ENCODE peak calls at places on chromosomes 4 and X, in four cellular contexts. X is body of pancreas, K is HepG2, F is right cardiac atrium. Q is an unnamed sample.

GRCh38 chr4:148444296-148445070 is 2.3 kb upstream of the NR3C2 start:
- ATAC-seq in X (peak; percentile 1), K (peak; percentile 13), F (peak; percentile 2), Q (no peak)

GRCh38 chr4:81930506-81931238 is 443.1 kb downstream of the HNRNPD start:
- ATAC-seq in X (no peak), K (no peak), F (no peak), Q (no peak)

GRCh38 chrX:109840585-109840984 is 107.5 kb upstream of the ACSL4 start:
- ATAC-seq in X (peak; percentile 45), K (no peak), F (peak; percentile 91), Q (peak; percentile 86)

GRCh38 chr4:150999091-150999490 is 16.0 kb downstream of the LRBA start:
- ATAC-seq in X (no peak), K (no peak), F (no peak), Q (no peak)

GRCh38 chrX:79415056-79415455 is 47.9 kb upstream of the ITM2A start:
- ATAC-seq in X (no peak), K (no peak), F (no peak), Q (no peak)

GRCh38 chr4:57866468-57867173 is 756.4 kb upstream of the IGFBP7 start:
- ATAC-seq in X (no peak), K (no peak), F (no peak), Q (no peak)

GRCh38 chr4:139153411-139154133 is 23.4 kb downstream of the ELF2 start:
- ATAC-seq in X (no peak), K (peak; percentile 97), F (no peak), Q (no peak)

GRCh38 chr4:90318208-90318607 is 191.0 kb downstream of the CCSER1 start:
- ATAC-seq in X (no peak), K (no peak), F (peak; percentile 72), Q (no peak)

GRCh38 chr4:25585901-25586523 is 69.6 kb upstream of the SLC34A2 start:
- ATAC-seq in X (no peak), K (no peak), F (no peak), Q (no peak)

GRCh38 chr4:29581469-29581868 is 1138.7 kb upstream of the PCDH7 start:
- ATAC-seq in X (no peak), K (no peak), F (peak; percentile 70), Q (no peak)

GRCh38 chr4:88027611-88028608 is 20.5 kb downstream of the PKD2 start:
- ATAC-seq in X (no peak), K (no peak), F (peak; percentile 48), Q (peak; percentile 68)

GRCh38 chrX:39953879-39954278 is 143.9 kb downstream of the BCOR start:
- ATAC-seq in X (peak; percentile 99), K (peak; percentile 99), F (peak; percentile 75), Q (peak; percentile 83)

GRCh38 chr4:155659168-155659567 is 7.5 kb upstream of the GUCY1A1 start:
- ATAC-seq in X (no peak), K (no peak), F (no peak), Q (peak; percentile 71)

GRCh38 chrX:110082156-110082555 is 79.2 kb downstream of the TMEM164 start:
- ATAC-seq in X (peak; percentile 86), K (no peak), F (peak; percentile 93), Q (peak; percentile 73)

GRCh38 chr4:1856920-1857699 is 1.2 kb upstream of the LETM1 start:
- ATAC-seq in X (no peak), K (peak; percentile 13), F (peak; percentile 32), Q (peak; percentile 2)

GRCh38 chrX:94551831-94552230 is 877.8 kb downstream of the FAM133A start:
- ATAC-seq in X (no peak), K (no peak), F (no peak), Q (no peak)

GRCh38 chr4:152081024-152081423 is 320.2 kb upstream of the GATB start:
- ATAC-seq in X (no peak), K (no peak), F (no peak), Q (no peak)

GRCh38 chr4:4859799-4860380 is 425 bp downstream of the MSX1 start:
- ATAC-seq in X (peak; percentile 15), K (peak; percentile 65), F (peak; percentile 49), Q (peak; percentile 52)

GRCh38 chrX:54357414-54358377 is at the start of gene WNK3:
- ATAC-seq in X (peak; percentile 91), K (peak; percentile 91), F (peak; percentile 96), Q (peak; percentile 93)
- H3K4me3 ChIP-seq in X (no peak within 1 kb of the TSS), K (peak within 1 kb of the TSS; percentile 34), F (peak within 1 kb of the TSS; percentile 51), Q (peak within 1 kb of the TSS; percentile 57)

GRCh38 chrX:23338334-23338733 is 3.7 kb downstream of the PTCHD1 start:
- ATAC-seq in X (no peak), K (no peak), F (no peak), Q (no peak)
- H3K4me3 ChIP-seq in X (no peak overlapping the region), K (no peak overlapping the region), F (no peak overlapping the region), Q (no peak overlapping the region)

DNA sequence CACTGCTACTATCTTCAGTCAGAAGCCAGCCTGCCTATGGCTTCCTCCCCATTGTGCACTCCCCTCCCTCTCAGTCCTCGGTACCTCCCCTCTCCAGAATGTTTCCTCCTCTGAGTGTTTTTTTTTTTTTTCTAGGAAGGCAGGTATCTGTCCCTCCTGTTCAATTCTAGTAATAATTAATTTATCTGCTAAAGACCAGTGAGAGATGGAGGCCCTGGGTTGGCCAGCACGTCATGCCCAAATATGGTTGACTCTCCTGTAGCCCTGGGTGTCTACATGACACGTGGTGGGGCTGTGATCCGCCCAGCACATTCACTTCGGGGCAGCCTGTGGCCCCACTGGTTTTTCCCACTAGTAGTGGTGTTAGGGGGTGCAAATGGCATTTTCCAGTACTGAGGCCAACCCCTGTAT is 1.8 kb downstream of the FLNA start:
- ATAC-seq in X (peak; percentile 1), K (no peak), F (no peak), Q (no peak)
- H3K4me3 ChIP-seq in X (no peak overlapping the region), K (no peak overlapping the region), F (peak overlapping the region; percentile 6), Q (peak overlapping the region; percentile 63)

GRCh38 chr4:124710911-124711310 is 1.6 kb downstream of the ANKRD50 start:
- ATAC-seq in X (no peak), K (no peak), F (no peak), Q (no peak)
- H3K4me3 ChIP-seq in X (no peak overlapping the region), K (peak overlapping the region; percentile 80), F (peak overlapping the region; percentile 72), Q (peak overlapping the region; percentile 59)

GRCh38 chr4:71568131-71568530 is 215.7 kb downstream of the GC start:
- ATAC-seq in X (no peak), K (no peak), F (no peak), Q (no peak)

GRCh38 chr4:71570492-71570891 is 213.4 kb downstream of the GC start:
- ATAC-seq in X (no peak), K (no peak), F (no peak), Q (no peak)

GRCh38 chr4:71566856-71567255 is 217.0 kb downstream of the GC start:
- ATAC-seq in X (no peak), K (no peak), F (no peak), Q (no peak)

GRCh38 chr4:71559957-71560541 is 221.2 kb downstream of the SLC4A4 start:
- ATAC-seq in X (peak; percentile 34), K (no peak), F (no peak), Q (no peak)

GRCh38 chr4:71564775-71565174 is 219.1 kb downstream of the GC start:
- ATAC-seq in X (no peak), K (no peak), F (peak; percentile 52), Q (no peak)
- H3K4me3 ChIP-seq in X (no peak overlapping the region), K (no peak overlapping the region), F (no peak overlapping the region), Q (no peak overlapping the region)

GRCh38 chr4:11429646-11430045 is 952 bp upstream of the HS3ST1 start:
- ATAC-seq in X (no peak), K (no peak), F (no peak), Q (no peak)
- H3K4me3 ChIP-seq in X (no peak overlapping the region), K (no peak overlapping the region), F (peak overlapping the region; percentile 46), Q (no peak overlapping the region)

GRCh38 chr4:492412-492811 is 6.5 kb downstream of the ZNF721 start:
- ATAC-seq in X (no peak), K (no peak), F (no peak), Q (no peak)
- H3K4me3 ChIP-seq in X (no peak overlapping the region), K (no peak overlapping the region), F (no peak overlapping the region), Q (no peak overlapping the region)

GRCh38 chr4:37982736-37983135 is 22.5 kb downstream of the PTTG2 start:
- ATAC-seq in X (no peak), K (no peak), F (no peak), Q (no peak)

GRCh38 chr4:37983951-37984350 is 23.8 kb downstream of the PTTG2 start:
- ATAC-seq in X (no peak), K (no peak), F (no peak), Q (no peak)

GRCh38 chr4:37978509-37978908 is 18.3 kb downstream of the PTTG2 start:
- ATAC-seq in X (no peak), K (no peak), F (no peak), Q (no peak)

GRCh38 chr4:37981844-37982720 is 21.9 kb downstream of the PTTG2 start:
- ATAC-seq in X (no peak), K (peak; percentile 65), F (no peak), Q (no peak)

GRCh38 chr4:37981425-37981824 is 21.2 kb downstream of the PTTG2 start:
- ATAC-seq in X (no peak), K (no peak), F (no peak), Q (no peak)
- H3K4me3 ChIP-seq in X (no peak overlapping the region), K (no peak overlapping the region), F (no peak overlapping the region), Q (no peak overlapping the region)

DNA sequence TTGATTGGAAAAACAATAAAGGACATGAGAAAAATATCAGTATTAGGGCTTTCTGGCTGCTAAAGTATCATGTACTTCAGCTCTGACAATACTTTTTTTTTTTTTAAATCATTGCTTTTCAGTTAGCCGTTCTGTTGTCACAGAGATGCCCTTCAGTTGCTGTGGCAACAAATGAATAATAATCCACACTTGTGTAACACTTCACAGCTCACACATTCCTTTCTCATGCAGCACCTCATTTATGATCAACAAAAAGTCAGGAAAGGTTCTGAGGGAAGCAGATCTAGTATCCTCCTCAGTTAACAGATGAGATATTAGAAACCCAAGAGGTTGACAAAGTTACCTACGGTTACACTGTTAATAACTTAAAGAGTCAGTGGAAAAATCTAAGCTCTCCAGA is 444.2 kb upstream of the SLIT2 start:
- ATAC-seq in X (peak; percentile 18), K (no peak), F (no peak), Q (no peak)
- H3K4me3 ChIP-seq in X (no peak overlapping the region), K (no peak overlapping the region), F (no peak overlapping the region), Q (no peak overlapping the region)

GRCh38 chr4:69360271-69360670 is 80.0 kb downstream of the UGT2B28 start:
- ATAC-seq in X (peak; percentile 90), K (no peak), F (no peak), Q (no peak)

GRCh38 chr4:69362351-69362750 is 82.1 kb downstream of the UGT2B28 start:
- ATAC-seq in X (no peak), K (no peak), F (no peak), Q (no peak)
- H3K4me3 ChIP-seq in X (no peak overlapping the region), K (no peak overlapping the region), F (no peak overlapping the region), Q (no peak overlapping the region)

Q was measured in gastroesophageal sphincter.